ENCODE peak calls at places on chromosomes 6 and 20, in eight cellular contexts. S is cardiac muscle cell; H is CD4-positive, alpha-beta memory T cell; F is psoas muscle; T is fibroblast of lung; Q is SJCRH30; N is suprapubic skin; B is GM23248. E is an unnamed sample. For H3K27me3 and H3K4me1, the result is how much of the 10 kb centered on the place peaks cover.

GRCh38 chr6:28657367-28657755 is 131.7 kb downstream of the GPX5 start:
- DNase-seq in F (no peak), S (no peak), Q (peak), H (no peak), B (peak), T (no peak), N (no peak), E (no peak)

GRCh38 chr20:58148891-58149290 is 79.6 kb downstream of the ANKRD60 start:
- DNase-seq in N (no peak), B (no peak), F (no peak), S (no peak), Q (no peak), H (no peak), T (no peak), E (no peak)

GRCh38 chr6:66675906-66676305 is 968.9 kb upstream of the EYS start:
- DNase-seq in N (no peak), Q (no peak), F (no peak), S (no peak), H (no peak), T (peak), B (no peak), E (no peak)

GRCh38 chr6:25175216-25175615 is 104.0 kb upstream of the CARMIL1 start:
- DNase-seq in S (no peak), B (no peak), H (no peak), Q (no peak), T (no peak), N (no peak), F (no peak), E (no peak)

GRCh38 chr6:108966236-108966635 is 118.0 kb downstream of the ARMC2 start:
- DNase-seq in T (no peak), S (no peak), B (no peak), F (no peak), Q (no peak), H (no peak), N (no peak), E (no peak)

GRCh38 chr20:60222497-60222896 is 264.3 kb downstream of the CDH26 start:
- DNase-seq in H (no peak), F (no peak), B (no peak), Q (no peak), S (no peak), T (no peak), N (no peak), E (no peak)

GRCh38 chr6:112439010-112439409 is 91.9 kb downstream of the RFPL4B start:
- DNase-seq in N (no peak), Q (no peak), T (no peak), F (no peak), H (no peak), B (peak), S (peak), E (no peak)

GRCh38 chr6:133428299-133428698 is 187.1 kb downstream of the EYA4 start:
- DNase-seq in S (no peak), H (no peak), F (no peak), T (no peak), N (no peak), B (no peak), Q (peak), E (no peak)

GRCh38 chr6:107618672-107619071 is 128.8 kb downstream of the SOBP start:
- DNase-seq in Q (peak), F (no peak), B (no peak), S (no peak), N (no peak), T (no peak), H (peak), E (no peak)

GRCh38 chr6:106514281-106514885 is 114.9 kb downstream of the RTN4IP1 start:
- DNase-seq in B (no peak), S (no peak), T (no peak), Q (no peak), H (peak), F (no peak), N (no peak), E (no peak)

GRCh38 chr20:35871311-35871771 is 83.0 kb downstream of the SCAND1 start:
- DNase-seq in S (no peak), B (peak), T (peak), N (no peak), Q (peak), F (no peak), H (no peak), E (no peak)

GRCh38 chr6:170372380-170373325 is 66.1 kb downstream of the FAM120B start:
- DNase-seq in S (no peak), Q (no peak), T (no peak), B (no peak), N (no peak), F (no peak), H (no peak), E (no peak)

GRCh38 chr6:46130665-46131064 is 876 bp downstream of the ENPP4 start:
- DNase-seq in T (no peak), N (no peak), S (no peak), B (peak), H (no peak), Q (no peak), F (no peak), E (no peak)

GRCh38 chr20:45987108-45987780 is 15.2 kb upstream of the ZNF335 start:
- DNase-seq in T (peak), Q (peak), N (no peak), H (peak), F (peak), S (peak), B (peak), E (peak)

GRCh38 chr6:69866351-69867074 is at the start of gene COL19A1:
- DNase-seq in F (peak), B (peak), T (no peak), Q (peak), S (peak), N (no peak), H (peak), E (peak)

GRCh38 chr6:18432619-18433018 is 45.5 kb downstream of the RNF144B start:
- DNase-seq in B (no peak), T (no peak), S (no peak), F (no peak), N (no peak), H (no peak), Q (no peak), E (no peak)

GRCh38 chr6:63353282-63353630 is 33.5 kb upstream of the LGSN start:
- DNase-seq in F (no peak), T (no peak), N (no peak), S (no peak), B (no peak), H (no peak), Q (no peak), E (no peak)

GRCh38 chr6:63352587-63353281 is 33.0 kb upstream of the LGSN start:
- DNase-seq in F (no peak), S (peak), B (peak), Q (peak), N (no peak), H (no peak), T (peak), E (no peak)

GRCh38 chr6:63349401-63349800 is 29.6 kb upstream of the LGSN start:
- DNase-seq in N (no peak), B (no peak), S (no peak), T (no peak), F (no peak), H (no peak), Q (no peak), E (no peak)

GRCh38 chr6:63348836-63349235 is 29.1 kb upstream of the LGSN start:
- DNase-seq in S (no peak), F (no peak), Q (no peak), T (no peak), H (no peak), B (no peak), N (no peak), E (no peak)

GRCh38 chr6:63351995-63352586 is 32.3 kb upstream of the LGSN start:
- DNase-seq in S (no peak), Q (peak), T (peak), H (no peak), N (no peak), F (no peak), B (peak), E (no peak)
- H3K4me3 ChIP-seq in S (no peak), Q (no peak), T (no peak), H (no peak), N (no peak), F (no peak), B (no peak), E (no peak)

GRCh38 chr6:99619409-99619762 is 12.8 kb downstream of the PRDM13 start:
- DNase-seq in Q (no peak), S (no peak), T (no peak), B (no peak), F (no peak), H (no peak), N (no peak), E (no peak)
- H3K27me3 ChIP-seq in Q (under half), S (half or more), T (under half), B (half or more), F (half or more), H (half or more), N (half or more), E (half or more)

GRCh38 chr6:160030103-160030502 is 61.2 kb downstream of the IGF2R start:
- DNase-seq in H (no peak), Q (peak), F (peak), N (peak), T (peak), S (peak), B (peak), E (peak)
- H3K4me1 ChIP-seq in H (under half), Q (under half), F (under half), N (under half), T (under half), S (under half), B (under half), E (under half)

GRCh38 chr6:156886409-156886808 is 109.2 kb downstream of the ARID1B start:
- DNase-seq in H (no peak), F (no peak), Q (no peak), T (no peak), N (no peak), S (no peak), B (no peak), E (no peak)
- H3K4me3 ChIP-seq in H (no peak), F (no peak), Q (no peak), T (no peak), N (no peak), S (no peak), B (no peak), E (no peak)

GRCh38 chr6:29667158-29667557 is 10.3 kb downstream of the MOG start:
- DNase-seq in B (no peak), H (no peak), S (peak), Q (no peak), T (no peak), N (no peak), F (no peak), E (no peak)
- H3K27me3 ChIP-seq in B (half or more), H (under half), S (under half), Q (under half), T (under half), N (under half), F (under half), E (under half)

GRCh38 chr20:2656471-2657117 is 4.2 kb downstream of the NOP56 start:
- DNase-seq in B (no peak), S (no peak), Q (no peak), N (no peak), T (no peak), F (no peak), H (no peak), E (no peak)

GRCh38 chr20:2657241-2657640 is 4.8 kb downstream of the NOP56 start:
- DNase-seq in F (no peak), S (no peak), B (no peak), T (no peak), Q (no peak), H (no peak), N (no peak), E (no peak)

GRCh38 chr20:2657674-2658073 is 5.2 kb downstream of the NOP56 start:
- DNase-seq in N (no peak), S (no peak), H (no peak), Q (no peak), B (no peak), F (no peak), T (no peak), E (no peak)

GRCh38 chr20:2658414-2659354 is 5.3 kb downstream of the IDH3B start:
- DNase-seq in F (no peak), T (no peak), H (no peak), S (no peak), Q (peak), N (no peak), B (no peak), E (no peak)

DNA sequence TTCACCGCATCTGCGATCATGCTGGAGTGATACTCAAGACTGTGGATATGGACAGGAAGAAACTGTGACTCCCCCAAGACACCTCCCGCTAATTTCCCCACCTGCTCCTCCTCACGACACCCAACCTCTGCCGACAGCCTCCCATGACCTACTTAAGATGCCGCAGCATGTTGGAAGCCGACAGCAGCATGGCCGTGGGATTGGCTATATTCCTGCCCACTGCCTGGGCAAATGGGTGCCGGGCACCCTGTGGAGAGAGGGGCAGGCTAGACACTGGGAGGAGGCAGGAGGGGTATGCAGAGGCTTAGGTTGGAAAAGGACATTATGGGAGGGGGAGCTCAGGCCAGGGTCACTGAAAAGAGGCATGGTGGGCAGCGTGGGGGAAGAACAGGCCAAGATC is 4.5 kb downstream of the IDH3B start:
- DNase-seq in F (no peak), N (no peak), T (no peak), Q (no peak), S (no peak), H (no peak), B (no peak), E (no peak)
- H3K4me1 ChIP-seq in F (under half), N (under half), T (under half), Q (under half), S (under half), H (under half), B (under half), E (under half)

GRCh38 chr20:49183444-49183843 is 4.7 kb downstream of the STAU1 start:
- DNase-seq in T (no peak), S (no peak), B (no peak), N (no peak), F (no peak), Q (no peak), H (no peak), E (no peak)
- H3K4me3 ChIP-seq in T (no peak), S (no peak), B (no peak), N (no peak), F (no peak), Q (no peak), H (no peak), E (no peak)

DNA sequence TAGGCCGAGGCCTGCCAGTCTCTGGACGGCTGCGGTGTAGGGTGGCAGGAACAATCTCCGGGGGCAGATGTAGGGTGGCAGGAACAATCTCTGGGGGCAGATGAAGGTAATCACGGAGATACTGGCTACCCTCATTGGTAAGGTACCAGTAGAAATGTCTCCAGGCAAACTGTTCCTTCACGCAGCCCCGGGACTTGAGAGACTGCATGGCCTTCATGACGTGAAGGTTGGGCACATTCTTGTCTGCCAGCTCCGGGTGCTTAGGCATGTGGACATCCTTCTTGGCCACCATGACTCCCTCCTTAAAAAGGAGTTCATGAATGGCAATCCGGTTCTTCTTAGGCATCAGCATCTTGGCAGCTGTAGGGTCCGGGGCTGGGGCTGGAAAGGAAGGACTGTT is 6.1 kb downstream of the FAM110A start:
- DNase-seq in T (no peak), H (no peak), N (no peak), Q (no peak), F (no peak), B (no peak), S (no peak), E (no peak)
- H3K27me3 ChIP-seq in T (under half), H (under half), N (under half), Q (under half), F (under half), B (under half), S (under half), E (under half)

DNA sequence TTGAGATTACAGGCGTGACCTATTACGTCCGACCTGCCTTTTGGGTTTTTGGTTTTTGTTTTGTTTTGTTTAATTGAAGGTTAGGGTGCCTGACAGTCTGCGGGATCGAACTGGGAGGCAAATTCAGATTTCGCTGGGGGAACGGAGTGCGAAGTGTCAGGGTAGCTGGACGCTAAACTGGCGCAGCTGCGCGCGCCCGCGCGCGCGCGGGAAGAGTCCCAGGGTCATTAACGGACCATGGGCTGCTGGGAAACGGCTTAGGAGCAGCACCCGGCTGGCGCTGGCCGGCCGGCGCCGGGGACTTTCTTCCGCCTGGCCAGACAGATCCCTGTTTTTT is 6.8 kb downstream of the HSPA1B start:
- DNase-seq in N (peak), Q (peak), F (peak), T (peak), H (peak), B (peak), S (peak), E (peak)
- H3K4me1 ChIP-seq in N (half or more), Q (under half), F (under half), T (under half), H (half or more), B (under half), S (under half), E (half or more)

GRCh38 chr6:3090013-3090412 is 21.7 kb downstream of the RIPK1 start:
- DNase-seq in N (no peak), Q (peak), T (no peak), F (no peak), B (peak), H (no peak), S (no peak), E (no peak)
- H3K4me3 ChIP-seq in N (no peak), Q (no peak), T (no peak), F (no peak), B (no peak), H (no peak), S (no peak), E (no peak)